ENCODE peak calls at places on chromosomes 5 and 9, in six cellular contexts. B, Y, P, N, U and K are unnamed samples.

GRCh38 chr9:98087420-98088354 is 31.2 kb downstream of the NANS start:
- DNase-seq in N (peak), Y (no peak), P (peak), B (peak), U (no peak), K (peak)

GRCh38 chr9:92764381-92764987 is at the start of gene BICD2:
- DNase-seq in Y (peak), U (no peak), P (no peak), N (no peak), B (no peak), K (no peak)

GRCh38 chr5:35811108-35811741 is 45.5 kb upstream of the IL7R start:
- DNase-seq in P (no peak), Y (no peak), N (no peak), U (no peak), B (peak), K (no peak)

GRCh38 chr5:169668732-169669131 is 31.7 kb downstream of the DOCK2 start:
- DNase-seq in U (no peak), B (no peak), N (no peak), Y (no peak), P (no peak), K (no peak)

GRCh38 chr5:55413644-55414043 is 105.9 kb downstream of the MTREX start:
- DNase-seq in Y (no peak), N (no peak), P (no peak), U (no peak), B (no peak), K (no peak)

GRCh38 chr5:128403350-128403749 is 134.7 kb downstream of the FBN2 start:
- DNase-seq in B (no peak), P (no peak), N (no peak), U (no peak), Y (no peak), K (peak)

GRCh38 chr5:17723876-17724275 is 89.6 kb downstream of the TAF11L14 start:
- DNase-seq in Y (no peak), P (no peak), B (no peak), U (no peak), N (no peak), K (no peak)

GRCh38 chr5:115810776-115811175 is 5.7 kb downstream of the CDO1 start:
- DNase-seq in B (no peak), Y (no peak), N (no peak), U (no peak), P (no peak), K (no peak)

GRCh38 chr5:61176631-61177030 is 14.4 kb upstream of the SMIM15 start:
- DNase-seq in B (no peak), N (no peak), U (no peak), P (no peak), Y (no peak), K (no peak)

GRCh38 chr5:163941068-163941467 is 435.6 kb downstream of the MAT2B start:
- DNase-seq in P (no peak), U (no peak), N (no peak), Y (no peak), B (no peak), K (no peak)

GRCh38 chr5:82881571-82882200 is 195.5 kb downstream of the TMEM167A start:
- DNase-seq in P (no peak), U (no peak), Y (no peak), B (no peak), N (no peak), K (no peak)

GRCh38 chr5:10233505-10233904 is 16.2 kb downstream of the ATPSCKMT start:
- DNase-seq in B (no peak), P (peak), Y (no peak), N (no peak), U (no peak), K (peak)

GRCh38 chr9:123470121-123470851 is 114.3 kb downstream of the CRB2 start:
- DNase-seq in Y (no peak), N (no peak), B (no peak), P (no peak), U (no peak), K (no peak)

GRCh38 chr9:86983260-86984255 is 36.3 kb upstream of the GAS1 start:
- DNase-seq in P (no peak), Y (no peak), N (no peak), U (no peak), B (no peak), K (no peak)